ENCODE peak calls at places on chromosomes 16 and 17, in seven cellular contexts. One of them, this sample, is unnamed.

GRCh38 chr16:1990336-1991134 is 765 bp downstream of the SYNGR3 start:
- DNase-seq in CD8-positive, alpha-beta memory T cell: peak; percentile 55
- DNase-seq in Karpas-422: peak; percentile 79
- DNase-seq in fibroblast of lung: no peak
- DNase-seq in mammary epithelial cell: no peak
- DNase-seq in left ventricle myocardium inferior: no peak
- DNase-seq in cardiac muscle cell: no peak
- DNase-seq in this sample: no peak

GRCh38 chr16:57145046-57145963 is 40.5 kb downstream of the PSME3IP1 start:
- DNase-seq in CD8-positive, alpha-beta memory T cell: no peak
- DNase-seq in Karpas-422: no peak
- DNase-seq in fibroblast of lung: no peak
- DNase-seq in mammary epithelial cell: no peak
- DNase-seq in left ventricle myocardium inferior: no peak
- DNase-seq in cardiac muscle cell: peak; percentile 29
- DNase-seq in this sample: no peak

GRCh38 chr16:51150894-51151320 is at the start of gene SALL1:
- DNase-seq in CD8-positive, alpha-beta memory T cell: no peak
- DNase-seq in Karpas-422: no peak
- DNase-seq in fibroblast of lung: peak; percentile 6
- DNase-seq in mammary epithelial cell: no peak
- DNase-seq in left ventricle myocardium inferior: no peak
- DNase-seq in cardiac muscle cell: peak; percentile 23
- DNase-seq in this sample: no peak

GRCh38 chr17:82380860-82381702 is 9.5 kb downstream of the UTS2R start:
- DNase-seq in CD8-positive, alpha-beta memory T cell: no peak
- DNase-seq in Karpas-422: no peak
- DNase-seq in fibroblast of lung: no peak
- DNase-seq in mammary epithelial cell: peak; percentile 26
- DNase-seq in left ventricle myocardium inferior: no peak
- DNase-seq in cardiac muscle cell: peak; percentile 11
- DNase-seq in this sample: no peak

GRCh38 chr16:10256855-10257641 is 74.8 kb upstream of the GRIN2A start:
- DNase-seq in CD8-positive, alpha-beta memory T cell: peak; percentile 22
- DNase-seq in Karpas-422: peak; percentile 91
- DNase-seq in fibroblast of lung: peak; percentile 3
- DNase-seq in mammary epithelial cell: peak; percentile 27
- DNase-seq in left ventricle myocardium inferior: no peak
- DNase-seq in cardiac muscle cell: peak; percentile 54
- DNase-seq in this sample: no peak

GRCh38 chr17:72968798-72969197 is 123.7 kb downstream of the SLC39A11 start:
- DNase-seq in CD8-positive, alpha-beta memory T cell: no peak
- DNase-seq in Karpas-422: no peak
- DNase-seq in fibroblast of lung: no peak
- DNase-seq in mammary epithelial cell: no peak
- DNase-seq in left ventricle myocardium inferior: no peak
- DNase-seq in cardiac muscle cell: no peak
- DNase-seq in this sample: no peak

GRCh38 chr17:2405247-2405926 is 4.5 kb upstream of the MNT start:
- DNase-seq in CD8-positive, alpha-beta memory T cell: no peak
- DNase-seq in Karpas-422: no peak
- DNase-seq in fibroblast of lung: peak; percentile 91
- DNase-seq in mammary epithelial cell: peak; percentile 97
- DNase-seq in left ventricle myocardium inferior: no peak
- DNase-seq in cardiac muscle cell: peak; percentile 89
- DNase-seq in this sample: peak; percentile 93

GRCh38 chr16:17194190-17194780 is 276.5 kb downstream of the XYLT1 start:
- DNase-seq in CD8-positive, alpha-beta memory T cell: peak; percentile 32
- DNase-seq in Karpas-422: peak; percentile 81
- DNase-seq in fibroblast of lung: peak; percentile 30
- DNase-seq in mammary epithelial cell: no peak
- DNase-seq in left ventricle myocardium inferior: peak; percentile 27
- DNase-seq in cardiac muscle cell: peak; percentile 13
- DNase-seq in this sample: no peak

GRCh38 chr17:79039171-79039570 is 15.2 kb downstream of the C1QTNF1 start:
- DNase-seq in CD8-positive, alpha-beta memory T cell: no peak
- DNase-seq in Karpas-422: no peak
- DNase-seq in fibroblast of lung: no peak
- DNase-seq in mammary epithelial cell: no peak
- DNase-seq in left ventricle myocardium inferior: no peak
- DNase-seq in cardiac muscle cell: no peak
- DNase-seq in this sample: no peak

GRCh38 chr16:1046271-1046955 is 26.1 kb upstream of the SSTR5 start:
- DNase-seq in CD8-positive, alpha-beta memory T cell: no peak
- DNase-seq in Karpas-422: no peak
- DNase-seq in fibroblast of lung: no peak
- DNase-seq in mammary epithelial cell: no peak
- DNase-seq in left ventricle myocardium inferior: no peak
- DNase-seq in cardiac muscle cell: no peak
- DNase-seq in this sample: no peak

GRCh38 chr16:67750466-67750865 is 31.4 kb upstream of the GFOD2 start:
- DNase-seq in CD8-positive, alpha-beta memory T cell: no peak
- DNase-seq in Karpas-422: peak; percentile 77
- DNase-seq in fibroblast of lung: no peak
- DNase-seq in mammary epithelial cell: no peak
- DNase-seq in left ventricle myocardium inferior: no peak
- DNase-seq in cardiac muscle cell: no peak
- DNase-seq in this sample: no peak

GRCh38 chr16:86809458-86809955 is 231.2 kb downstream of the FOXL1 start:
- DNase-seq in CD8-positive, alpha-beta memory T cell: no peak
- DNase-seq in Karpas-422: no peak
- DNase-seq in fibroblast of lung: peak; percentile 59
- DNase-seq in mammary epithelial cell: peak; percentile 92
- DNase-seq in left ventricle myocardium inferior: no peak
- DNase-seq in cardiac muscle cell: peak; percentile 27
- DNase-seq in this sample: peak; percentile 57

GRCh38 chr16:88727871-88728270 is 21.6 kb downstream of the CTU2 start:
- DNase-seq in CD8-positive, alpha-beta memory T cell: no peak
- DNase-seq in Karpas-422: no peak
- DNase-seq in fibroblast of lung: no peak
- DNase-seq in mammary epithelial cell: no peak
- DNase-seq in left ventricle myocardium inferior: peak; percentile 46
- DNase-seq in cardiac muscle cell: no peak
- DNase-seq in this sample: no peak

GRCh38 chr17:14471052-14471451 is 170.2 kb downstream of the HS3ST3B1 start:
- DNase-seq in CD8-positive, alpha-beta memory T cell: no peak
- DNase-seq in Karpas-422: no peak
- DNase-seq in fibroblast of lung: peak; percentile 88
- DNase-seq in mammary epithelial cell: peak; percentile 21
- DNase-seq in left ventricle myocardium inferior: no peak
- DNase-seq in cardiac muscle cell: peak; percentile 0
- DNase-seq in this sample: peak; percentile 39

GRCh38 chr17:36844601-36845000 is 92.7 kb upstream of the LHX1 start:
- DNase-seq in CD8-positive, alpha-beta memory T cell: no peak
- DNase-seq in Karpas-422: no peak
- DNase-seq in fibroblast of lung: no peak
- DNase-seq in mammary epithelial cell: no peak
- DNase-seq in left ventricle myocardium inferior: no peak
- DNase-seq in cardiac muscle cell: no peak
- DNase-seq in this sample: no peak

GRCh38 chr17:57783338-57783742 is 38.2 kb upstream of the CCDC182 start:
- DNase-seq in CD8-positive, alpha-beta memory T cell: peak; percentile 56
- DNase-seq in Karpas-422: peak; percentile 92
- DNase-seq in fibroblast of lung: peak; percentile 22
- DNase-seq in mammary epithelial cell: peak; percentile 13
- DNase-seq in left ventricle myocardium inferior: peak; percentile 70
- DNase-seq in cardiac muscle cell: peak; percentile 51
- DNase-seq in this sample: no peak

GRCh38 chr16:15899538-15900100 is 11.2 kb upstream of the CEP20 start:
- DNase-seq in CD8-positive, alpha-beta memory T cell: no peak
- DNase-seq in Karpas-422: no peak
- DNase-seq in fibroblast of lung: peak; percentile 72
- DNase-seq in mammary epithelial cell: peak; percentile 98
- DNase-seq in left ventricle myocardium inferior: no peak
- DNase-seq in cardiac muscle cell: peak; percentile 54
- DNase-seq in this sample: peak; percentile 94

GRCh38 chr17:67994827-67995567 is 1.3 kb downstream of the C17orf58 start:
- DNase-seq in CD8-positive, alpha-beta memory T cell: no peak
- DNase-seq in Karpas-422: no peak
- DNase-seq in fibroblast of lung: peak; percentile 91
- DNase-seq in mammary epithelial cell: peak; percentile 78
- DNase-seq in left ventricle myocardium inferior: no peak
- DNase-seq in cardiac muscle cell: peak; percentile 71
- DNase-seq in this sample: no peak

GRCh38 chr17:8057691-8058114 is 18.8 kb downstream of the ALOX15B start:
- DNase-seq in CD8-positive, alpha-beta memory T cell: peak; percentile 28
- DNase-seq in Karpas-422: peak; percentile 94
- DNase-seq in fibroblast of lung: peak; percentile 84
- DNase-seq in mammary epithelial cell: peak; percentile 76
- DNase-seq in left ventricle myocardium inferior: no peak
- DNase-seq in cardiac muscle cell: peak; percentile 90
- DNase-seq in this sample: no peak

DNA sequence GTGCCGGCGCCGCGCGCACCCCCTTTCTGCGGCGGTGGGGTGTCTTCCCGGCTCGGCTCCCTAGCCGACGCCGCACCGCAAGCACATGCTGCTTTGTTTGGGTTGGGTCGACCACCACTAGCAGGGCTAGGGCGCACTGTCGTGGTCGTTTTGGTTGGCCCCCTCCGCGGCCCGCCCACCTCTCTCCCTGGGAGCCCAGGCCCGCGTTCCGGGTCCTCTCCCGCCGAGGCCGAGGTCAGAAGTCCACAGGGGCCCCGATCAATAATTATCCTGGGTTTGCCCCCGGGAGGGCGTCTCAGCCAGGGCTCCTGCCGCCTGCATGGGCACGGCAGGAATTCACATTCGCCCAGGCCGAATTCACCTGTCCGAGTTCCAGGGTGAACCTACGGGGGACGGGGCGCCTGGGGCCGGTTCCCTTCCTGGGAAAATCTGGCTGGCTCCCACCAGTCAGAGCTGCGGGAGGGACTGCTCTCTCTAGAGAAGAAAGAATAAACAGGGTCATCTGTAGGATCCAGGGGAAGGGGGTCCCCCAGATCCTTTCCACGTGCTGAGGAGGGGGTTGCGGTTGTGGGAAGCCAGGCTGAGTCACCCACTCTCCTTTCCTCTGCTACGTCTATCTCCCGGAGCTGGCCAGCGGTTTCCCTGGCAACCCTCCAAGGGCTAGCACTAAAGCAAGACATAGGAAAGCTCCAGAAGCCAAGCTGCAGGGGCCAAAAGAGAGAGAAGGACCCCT is 584 bp upstream of the STAT5B start:
- DNase-seq in CD8-positive, alpha-beta memory T cell: peak; percentile 37
- DNase-seq in Karpas-422: peak; percentile 68
- DNase-seq in fibroblast of lung: peak; percentile 85
- DNase-seq in mammary epithelial cell: peak; percentile 65
- DNase-seq in left ventricle myocardium inferior: peak; percentile 70
- DNase-seq in cardiac muscle cell: peak; percentile 91
- DNase-seq in this sample: no peak
- H3K27ac ChIP-seq in CD8-positive, alpha-beta memory T cell: peak overlapping the region; percentile 64
- H3K27ac ChIP-seq in Karpas-422: peak overlapping the region; percentile 94
- H3K27ac ChIP-seq in fibroblast of lung: peak overlapping the region; percentile 29
- H3K27ac ChIP-seq in mammary epithelial cell: no peak overlapping the region
- H3K27ac ChIP-seq in left ventricle myocardium inferior: peak overlapping the region; percentile 94
- H3K27ac ChIP-seq in cardiac muscle cell: peak overlapping the region; percentile 34
- H3K27ac ChIP-seq in this sample: no peak overlapping the region

DNA sequence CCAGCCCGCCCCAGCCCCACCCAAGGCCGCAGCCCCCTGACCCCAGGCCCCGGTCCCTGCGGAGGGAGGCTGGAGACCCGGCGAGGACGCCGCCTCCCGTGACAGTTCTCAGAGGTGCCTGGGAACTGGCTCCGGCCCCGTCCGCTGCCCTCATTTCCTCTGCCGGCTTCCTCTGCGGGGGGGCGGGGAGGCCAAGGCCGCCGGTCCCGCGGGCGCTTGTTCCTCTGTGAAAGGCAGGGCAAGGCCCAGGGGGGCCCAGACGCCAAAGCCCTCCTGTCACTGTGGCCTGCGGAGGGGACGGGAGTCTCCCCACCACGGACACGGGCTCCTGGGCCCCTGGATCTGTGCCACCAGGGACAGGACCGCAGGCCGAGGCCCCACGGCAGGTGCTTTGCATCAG is 5.0 kb upstream of the PVALEF start:
- DNase-seq in CD8-positive, alpha-beta memory T cell: no peak
- DNase-seq in Karpas-422: no peak
- DNase-seq in fibroblast of lung: no peak
- DNase-seq in mammary epithelial cell: no peak
- DNase-seq in left ventricle myocardium inferior: peak; percentile 62
- DNase-seq in cardiac muscle cell: no peak
- DNase-seq in this sample: no peak
- H3K27ac ChIP-seq in CD8-positive, alpha-beta memory T cell: no peak overlapping the region
- H3K27ac ChIP-seq in Karpas-422: no peak overlapping the region
- H3K27ac ChIP-seq in fibroblast of lung: no peak overlapping the region
- H3K27ac ChIP-seq in mammary epithelial cell: no peak overlapping the region
- H3K27ac ChIP-seq in left ventricle myocardium inferior: peak overlapping the region; percentile 69
- H3K27ac ChIP-seq in cardiac muscle cell: no peak overlapping the region
- H3K27ac ChIP-seq in this sample: no peak overlapping the region

GRCh38 chr17:27245230-27245696 is 48.7 kb upstream of the WSB1 start:
- DNase-seq in CD8-positive, alpha-beta memory T cell: peak; percentile 7
- DNase-seq in Karpas-422: peak; percentile 87
- DNase-seq in fibroblast of lung: peak; percentile 97
- DNase-seq in mammary epithelial cell: peak; percentile 76
- DNase-seq in left ventricle myocardium inferior: peak; percentile 86
- DNase-seq in cardiac muscle cell: peak; percentile 97
- DNase-seq in this sample: no peak

GRCh38 chr17:27247071-27247957 is 46.6 kb upstream of the WSB1 start:
- DNase-seq in CD8-positive, alpha-beta memory T cell: no peak
- DNase-seq in Karpas-422: no peak
- DNase-seq in fibroblast of lung: peak; percentile 98
- DNase-seq in mammary epithelial cell: peak; percentile 47
- DNase-seq in left ventricle myocardium inferior: peak; percentile 61
- DNase-seq in cardiac muscle cell: peak; percentile 96
- DNase-seq in this sample: peak; percentile 72

GRCh38 chr17:27244481-27245223 is 49.3 kb upstream of the WSB1 start:
- DNase-seq in CD8-positive, alpha-beta memory T cell: no peak
- DNase-seq in Karpas-422: peak; percentile 54
- DNase-seq in fibroblast of lung: peak; percentile 99
- DNase-seq in mammary epithelial cell: peak; percentile 90
- DNase-seq in left ventricle myocardium inferior: peak; percentile 56
- DNase-seq in cardiac muscle cell: peak; percentile 99
- DNase-seq in this sample: peak; percentile 80

GRCh38 chr17:27246537-27246936 is 47.4 kb upstream of the WSB1 start:
- DNase-seq in CD8-positive, alpha-beta memory T cell: no peak
- DNase-seq in Karpas-422: no peak
- DNase-seq in fibroblast of lung: no peak
- DNase-seq in mammary epithelial cell: no peak
- DNase-seq in left ventricle myocardium inferior: no peak
- DNase-seq in cardiac muscle cell: no peak
- DNase-seq in this sample: no peak

DNA sequence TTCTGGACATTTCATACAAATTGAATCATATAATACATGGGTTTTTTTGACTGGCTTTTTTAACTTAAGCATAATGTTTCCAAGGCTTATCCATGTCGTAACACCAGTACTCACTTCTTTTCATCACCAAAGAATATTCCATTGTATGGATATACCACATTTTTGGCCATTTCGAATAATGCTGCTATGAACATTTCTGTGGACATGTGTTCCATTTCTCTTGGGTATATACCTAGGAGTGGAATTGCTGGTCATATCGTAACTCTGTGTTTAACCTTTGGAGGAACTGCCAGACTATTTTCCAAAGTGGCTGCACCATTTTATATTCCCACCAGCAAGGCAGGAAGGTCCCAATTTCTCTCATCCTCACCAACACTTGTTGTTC is 46.0 kb upstream of the WSB1 start:
- DNase-seq in CD8-positive, alpha-beta memory T cell: no peak
- DNase-seq in Karpas-422: no peak
- DNase-seq in fibroblast of lung: no peak
- DNase-seq in mammary epithelial cell: no peak
- DNase-seq in left ventricle myocardium inferior: no peak
- DNase-seq in cardiac muscle cell: no peak
- DNase-seq in this sample: no peak
- H3K27ac ChIP-seq in CD8-positive, alpha-beta memory T cell: no peak overlapping the region
- H3K27ac ChIP-seq in Karpas-422: no peak overlapping the region
- H3K27ac ChIP-seq in fibroblast of lung: no peak overlapping the region
- H3K27ac ChIP-seq in mammary epithelial cell: no peak overlapping the region
- H3K27ac ChIP-seq in left ventricle myocardium inferior: peak overlapping the region; percentile 90
- H3K27ac ChIP-seq in cardiac muscle cell: no peak overlapping the region
- H3K27ac ChIP-seq in this sample: peak overlapping the region; percentile 97

GRCh38 chr17:59121901-59122480 is 15.3 kb upstream of the TRIM37 start:
- DNase-seq in CD8-positive, alpha-beta memory T cell: no peak
- DNase-seq in Karpas-422: no peak
- DNase-seq in fibroblast of lung: no peak
- DNase-seq in mammary epithelial cell: peak; percentile 67
- DNase-seq in left ventricle myocardium inferior: no peak
- DNase-seq in cardiac muscle cell: no peak
- DNase-seq in this sample: peak; percentile 18
- H3K27ac ChIP-seq in CD8-positive, alpha-beta memory T cell: no peak overlapping the region
- H3K27ac ChIP-seq in Karpas-422: no peak overlapping the region
- H3K27ac ChIP-seq in fibroblast of lung: no peak overlapping the region
- H3K27ac ChIP-seq in mammary epithelial cell: no peak overlapping the region
- H3K27ac ChIP-seq in left ventricle myocardium inferior: no peak overlapping the region
- H3K27ac ChIP-seq in cardiac muscle cell: no peak overlapping the region
- H3K27ac ChIP-seq in this sample: peak overlapping the region; percentile 4